ENCODE peak calls at places on chromosomes 5 and 9, in five cellular contexts. F is fibroblast of lung, L is activated B cell treated with CpG ODN at 0.5 μM for 24 hours, Q is astrocyte of the spinal cord, E is lower lobe of right lung. J is an unnamed sample.

GRCh38 chr5:78638423-78638822 is 10.1 kb downstream of the LHFPL2 start:
- DNase-seq in Q (peak; percentile 88), F (peak; percentile 97), L (no peak), E (no peak), J (no peak)

GRCh38 chr9:131105952-131106351 is 9.6 kb downstream of the AIF1L start:
- DNase-seq in F (no peak), E (no peak), Q (no peak), L (no peak), J (no peak)

GRCh38 chr5:111379391-111379816 is 132.9 kb downstream of the STARD4 start:
- DNase-seq in L (no peak), E (no peak), F (peak; percentile 33), Q (no peak), J (no peak)

GRCh38 chr9:34982352-34982751 is 7.2 kb upstream of the DNAJB5 start:
- DNase-seq in Q (no peak), E (no peak), L (no peak), F (no peak), J (no peak)

GRCh38 chr5:150599917-150600511 is 40.4 kb upstream of the SYNPO start:
- DNase-seq in L (no peak), Q (peak; percentile 70), E (peak; percentile 83), F (peak; percentile 75), J (no peak)

GRCh38 chr9:84206801-84207200 is 133.8 kb downstream of the SLC28A3 start:
- DNase-seq in E (no peak), L (no peak), Q (no peak), F (no peak), J (no peak)

GRCh38 chr5:143024227-143024920 is 254.2 kb downstream of the ARHGAP26 start:
- DNase-seq in L (no peak), E (no peak), F (no peak), Q (no peak), J (no peak)

GRCh38 chr9:69554945-69555344 is 117.2 kb downstream of the APBA1 start:
- DNase-seq in Q (peak; percentile 76), F (peak; percentile 91), L (no peak), E (no peak), J (no peak)

GRCh38 chr9:115643948-115644727 is 509.5 kb upstream of the PAPPA start:
- DNase-seq in F (no peak), L (no peak), E (no peak), Q (no peak), J (no peak)

GRCh38 chr9:76912631-76913275 is 6.8 kb upstream of the PRUNE2 start:
- DNase-seq in L (no peak), F (peak; percentile 87), Q (peak; percentile 82), E (no peak), J (no peak)

GRCh38 chr5:140480310-140481014 is 67.0 kb upstream of the EIF4EBP3 start:
- DNase-seq in E (no peak), L (no peak), Q (no peak), F (peak; percentile 49), J (no peak)

GRCh38 chr5:150051657-150052195 is 34.6 kb downstream of the CSF1R start:
- DNase-seq in F (no peak), L (no peak), E (no peak), Q (no peak), J (no peak)

GRCh38 chr9:81635526-81636279 is 53.6 kb downstream of the TLE1 start:
- DNase-seq in F (peak; percentile 58), L (no peak), E (no peak), Q (peak; percentile 33), J (no peak)

GRCh38 chr5:124057161-124057814 is 545.3 kb downstream of the CSNK1G3 start:
- DNase-seq in L (peak; percentile 59), Q (peak; percentile 47), E (peak; percentile 45), F (no peak), J (no peak)

GRCh38 chr5:111077678-111078077 is 6.2 kb downstream of the TSLP start:
- DNase-seq in L (no peak), F (no peak), Q (no peak), E (no peak), J (no peak)

GRCh38 chr5:121199238-121199999 is 652.3 kb upstream of the FTMT start:
- DNase-seq in Q (peak; percentile 55), L (no peak), E (no peak), F (peak; percentile 58), J (no peak)

GRCh38 chr9:87909310-87910041 is 8.3 kb upstream of the SPATA31C1 start:
- DNase-seq in F (no peak), L (no peak), E (peak; percentile 49), Q (no peak), J (no peak)

GRCh38 chr5:133247145-133247709 is 195.4 kb downstream of the HSPA4 start:
- DNase-seq in E (no peak), F (no peak), Q (no peak), L (no peak), J (no peak)

GRCh38 chr9:995776-996175 is 19.3 kb downstream of the DMRT3 start:
- DNase-seq in Q (peak; percentile 70), L (no peak), F (peak; percentile 69), E (no peak), J (no peak)

GRCh38 chr5:61635271-61635670 is 303.2 kb downstream of the ZSWIM6 start:
- DNase-seq in L (no peak), F (no peak), E (no peak), Q (no peak), J (no peak)

GRCh38 chr5:118076490-118076889 is 911.9 kb downstream of the DTWD2 start:
- DNase-seq in Q (no peak), F (no peak), E (no peak), L (no peak), J (no peak)

GRCh38 chr5:107543868-107544267 is 126.9 kb downstream of the EFNA5 start:
- DNase-seq in F (no peak), L (no peak), Q (no peak), E (no peak), J (no peak)

GRCh38 chr9:101923451-101923850 is 185.0 kb upstream of the GRIN3A start:
- DNase-seq in Q (no peak), F (no peak), L (no peak), E (no peak), J (no peak)

GRCh38 chr5:96149021-96149420 is 187.4 kb upstream of the ELL2 start:
- DNase-seq in L (no peak), Q (no peak), E (no peak), F (no peak), J (no peak)

GRCh38 chr9:93111371-93112115 is 15.5 kb downstream of the CARD19 start:
- DNase-seq in L (no peak), E (peak; percentile 66), Q (peak; percentile 72), F (peak; percentile 78), J (no peak)

GRCh38 chr9:127923771-127924170 is 6.8 kb downstream of the PIP5KL1 start:
- DNase-seq in E (no peak), F (peak; percentile 95), L (no peak), Q (peak; percentile 95), J (no peak)

GRCh38 chr5:155402927-155403645 is 389.5 kb downstream of the KIF4B start:
- DNase-seq in Q (no peak), F (no peak), L (no peak), E (no peak), J (no peak)

GRCh38 chr9:34653610-34654072 is 1.7 kb downstream of the IL11RA start:
- DNase-seq in L (no peak), Q (no peak), F (no peak), E (no peak), J (no peak)

GRCh38 chr5:157827429-157827828 is 31.5 kb downstream of the CLINT1 start:
- DNase-seq in F (peak; percentile 54), L (no peak), E (no peak), Q (peak; percentile 36), J (no peak)

GRCh38 chr5:159536626-159537025 is 206.3 kb upstream of the IL12B start:
- DNase-seq in Q (no peak), L (no peak), E (no peak), F (no peak), J (no peak)

GRCh38 chr5:159536166-159536565 is 205.9 kb upstream of the IL12B start:
- DNase-seq in L (no peak), F (no peak), E (no peak), Q (no peak), J (no peak)

GRCh38 chr5:159527546-159527945 is 197.3 kb upstream of the IL12B start:
- DNase-seq in F (no peak), E (no peak), Q (no peak), L (no peak), J (no peak)

GRCh38 chr5:159533197-159533596 is 202.9 kb upstream of the IL12B start:
- DNase-seq in E (no peak), L (no peak), F (peak; percentile 87), Q (peak; percentile 67), J (no peak)

DNA sequence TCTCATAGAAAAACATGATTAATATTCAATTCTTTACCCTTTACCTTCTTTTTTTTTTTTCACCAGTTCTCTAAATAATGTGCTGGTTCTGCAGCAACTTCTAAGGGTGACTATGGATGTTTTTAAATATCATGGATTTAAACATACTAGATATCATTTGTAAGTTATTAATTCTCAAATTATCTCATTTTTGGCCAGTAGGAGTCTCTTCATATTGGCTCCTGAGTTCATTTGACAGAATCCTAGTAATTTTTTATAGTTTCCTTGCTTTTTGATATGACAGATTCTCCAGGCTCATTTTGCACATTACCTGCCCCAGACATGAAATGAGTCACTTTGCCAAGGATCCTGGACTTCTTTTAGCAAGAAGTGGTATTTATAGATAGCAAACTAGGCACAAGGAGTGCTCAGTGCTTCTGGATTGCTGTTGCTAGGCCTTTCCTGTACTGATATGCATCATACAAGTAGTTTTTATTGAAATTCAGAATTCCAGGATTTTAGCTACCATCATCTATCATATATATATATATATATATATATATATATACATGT is 201.3 kb upstream of the IL12B start:
- DNase-seq in F (no peak), E (no peak), Q (no peak), L (no peak), J (no peak)
- TF ChIP-seq CTCF in F (no peak), E (no peak), Q (peak; percentile 28), L (no peak), J (no peak)

GRCh38 chr5:13567819-13568218 is 376.7 kb downstream of the DNAH5 start:
- DNase-seq in E (no peak), Q (peak; percentile 59), L (no peak), F (peak; percentile 86), J (no peak)
- TF ChIP-seq CTCF in E (no peak), Q (no peak), L (no peak), F (no peak), J (no peak)

DNA sequence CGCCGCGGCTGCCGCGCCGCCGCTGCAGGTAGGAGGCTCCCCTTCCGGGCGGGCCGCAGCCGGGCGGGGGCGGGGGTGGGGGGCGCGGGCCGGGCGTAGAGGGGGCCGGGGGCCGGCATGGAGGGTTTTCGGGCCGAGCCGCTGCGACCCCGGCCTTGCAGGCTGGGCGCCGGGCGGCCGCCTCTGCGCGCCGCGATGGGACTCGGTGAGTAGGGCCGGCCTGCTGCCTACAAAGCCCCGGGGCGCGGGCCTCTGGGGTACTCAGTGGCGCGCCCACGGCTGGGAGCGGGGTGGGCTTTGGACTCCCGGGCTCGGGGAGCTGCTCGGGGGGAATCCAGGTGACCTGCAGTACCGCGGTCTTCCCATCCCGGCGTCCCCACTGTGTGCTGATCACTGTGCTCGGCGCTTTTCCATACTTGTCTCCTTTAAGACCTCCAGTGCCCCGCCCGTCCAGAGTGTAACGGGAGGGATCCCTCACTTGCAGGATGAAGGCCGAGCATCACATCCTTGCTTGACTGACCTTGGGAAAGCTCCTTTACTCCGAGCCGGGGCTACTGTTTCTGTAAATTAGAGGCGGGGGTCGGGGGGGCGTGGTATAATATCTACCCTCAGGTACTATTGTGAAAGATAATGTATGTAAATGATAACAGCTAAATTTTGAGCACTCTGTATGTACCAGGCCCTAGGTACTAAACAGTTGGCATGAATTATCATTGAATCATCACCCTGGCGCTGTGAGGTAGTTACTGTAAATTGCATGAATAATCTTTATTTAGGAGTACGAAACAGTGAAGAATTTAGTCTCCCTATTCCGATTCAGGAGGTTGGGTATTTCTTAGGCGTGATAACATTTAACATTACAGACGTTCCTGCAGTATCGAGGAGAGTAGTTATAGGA is 672 bp downstream of the MSANTD3 start:
- DNase-seq in L (no peak), E (peak; percentile 65), F (peak; percentile 78), Q (peak; percentile 77), J (peak; percentile 43)
- TF ChIP-seq CTCF in L (no peak), E (no peak), F (no peak), Q (no peak), J (no peak)

GRCh38 chr9:112795946-112796345 is 45.4 kb downstream of the SNX30 start:
- DNase-seq in Q (no peak), L (no peak), F (peak; percentile 67), E (no peak), J (no peak)
- TF ChIP-seq CTCF in Q (no peak), L (no peak), F (no peak), E (no peak), J (no peak)

J was measured in progenitor cell of endocrine pancreas.